ENCODE peak calls at places on chromosomes 12 and 14, in four cellular contexts. H is BJ; P is CD8-positive, alpha-beta T cell; J is H9. V is an unnamed sample.

GRCh38 chr12:113302925-113303640 is 31.8 kb downstream of the SLC8B1 start:
- DNase-seq in J (no peak), H (no peak), P (peak), V (no peak)

GRCh38 chr12:64028541-64028940 is 184.0 kb downstream of the SRGAP1 start:
- DNase-seq in H (no peak), J (no peak), P (no peak), V (no peak)

GRCh38 chr12:27593266-27593665 is 69.3 kb downstream of the PPFIBP1 start:
- DNase-seq in J (no peak), P (no peak), H (no peak), V (no peak)

GRCh38 chr14:23079716-23080115 is 15.2 kb downstream of the ACIN1 start:
- DNase-seq in J (no peak), P (no peak), H (no peak), V (no peak)

GRCh38 chr14:102799684-102800562 is 22.7 kb downstream of the TRAF3 start:
- DNase-seq in H (peak), P (no peak), J (no peak), V (no peak)

GRCh38 chr14:83483063-83483462 is 1949.4 kb upstream of the SEL1L start:
- DNase-seq in P (no peak), H (no peak), J (no peak), V (no peak)

GRCh38 chr14:58637391-58638230 is at the start of gene DACT1:
- DNase-seq in P (no peak), H (no peak), J (peak), V (peak)

GRCh38 chr12:28710882-28711281 is 438.2 kb upstream of the FAR2 start:
- DNase-seq in J (no peak), H (peak), P (no peak), V (no peak)

GRCh38 chr12:46409342-46409741 is 36.8 kb upstream of the SLC38A2 start:
- DNase-seq in P (no peak), H (no peak), J (no peak), V (no peak)

GRCh38 chr14:104099096-104100041 is 13.9 kb downstream of the ASPG start:
- DNase-seq in P (no peak), H (no peak), J (no peak), V (no peak)

GRCh38 chr14:23327947-23328744 is 6.9 kb downstream of the PABPN1 start:
- DNase-seq in P (peak), J (peak), H (no peak), V (peak)

GRCh38 chr12:110234197-110235154 is 46.6 kb upstream of the ATP2A2 start:
- DNase-seq in H (no peak), J (no peak), P (no peak), V (no peak)

GRCh38 chr12:1907652-1908611 is 10.5 kb downstream of the CACNA2D4 start:
- DNase-seq in P (peak), H (no peak), J (peak), V (peak)

GRCh38 chr12:3744216-3744883 is 8.6 kb downstream of the CRACR2A start:
- DNase-seq in P (no peak), J (peak), H (no peak), V (no peak)

GRCh38 chr12:67042697-67043131 is 226.4 kb upstream of the CAND1 start:
- DNase-seq in H (no peak), J (peak), P (no peak), V (no peak)

GRCh38 chr12:94123127-94123526 is 25.2 kb upstream of the PLXNC1 start:
- DNase-seq in P (no peak), J (no peak), H (no peak), V (no peak)

GRCh38 chr12:85138833-85139232 is 102.7 kb downstream of the LRRIQ1 start:
- DNase-seq in P (no peak), H (no peak), J (no peak), V (no peak)

GRCh38 chr12:52053570-52054209 is 2.4 kb downstream of the NR4A1 start:
- DNase-seq in P (no peak), J (no peak), H (no peak), V (no peak)

GRCh38 chr14:91891721-91892220 is 24.4 kb upstream of the TC2N start:
- DNase-seq in H (no peak), P (no peak), J (no peak), V (no peak)

GRCh38 chr14:71029236-71029781 is 122.0 kb downstream of the PCNX1 start:
- DNase-seq in H (no peak), P (no peak), J (no peak), V (no peak)

GRCh38 chr12:40054554-40055226 is 51.2 kb downstream of the SLC2A13 start:
- DNase-seq in H (peak), P (no peak), J (no peak), V (no peak)

GRCh38 chr12:76883151-76883550 is 4.3 kb upstream of the CSRP2 start:
- DNase-seq in J (no peak), P (no peak), H (no peak), V (no peak)

GRCh38 chr14:94027566-94028449 is 1.7 kb downstream of the OTUB2 start:
- DNase-seq in H (no peak), J (no peak), P (no peak), V (no peak)

GRCh38 chr12:50620050-50620974 is 115.5 kb downstream of the DIP2B start:
- DNase-seq in H (peak), P (no peak), J (no peak), V (no peak)

GRCh38 chr12:12167847-12168246 is 97.1 kb downstream of the BCL2L14 start:
- DNase-seq in H (no peak), P (no peak), J (no peak), V (no peak)

GRCh38 chr12:97502600-97502999 is 40.0 kb downstream of the RMST start:
- DNase-seq in P (no peak), H (no peak), J (no peak), V (no peak)

GRCh38 chr14:60482743-60483142 is 3.1 kb downstream of the C14orf39 start:
- DNase-seq in H (no peak), J (no peak), P (no peak), V (no peak)

GRCh38 chr12:104566244-104566993 is 109.7 kb downstream of the CHST11 start:
- DNase-seq in J (no peak), H (no peak), P (no peak), V (no peak)

GRCh38 chr12:27870939-27871338 is 90.9 kb upstream of the MANSC4 start:
- DNase-seq in P (no peak), H (no peak), J (no peak), V (no peak)

GRCh38 chr14:73594491-73594890 is 2.8 kb downstream of the ACOT4 start:
- DNase-seq in P (no peak), H (no peak), J (no peak), V (no peak)

GRCh38 chr14:73589128-73589527 is 2.5 kb upstream of the ACOT4 start:
- DNase-seq in J (no peak), H (no peak), P (no peak), V (no peak)

GRCh38 chr14:73591690-73592448 is at the start of gene ACOT4:
- DNase-seq in J (peak), H (no peak), P (peak), V (peak)
- TF ChIP-seq CTCF in J (peak), H (no peak), P (no peak), V (peak)

DNA sequence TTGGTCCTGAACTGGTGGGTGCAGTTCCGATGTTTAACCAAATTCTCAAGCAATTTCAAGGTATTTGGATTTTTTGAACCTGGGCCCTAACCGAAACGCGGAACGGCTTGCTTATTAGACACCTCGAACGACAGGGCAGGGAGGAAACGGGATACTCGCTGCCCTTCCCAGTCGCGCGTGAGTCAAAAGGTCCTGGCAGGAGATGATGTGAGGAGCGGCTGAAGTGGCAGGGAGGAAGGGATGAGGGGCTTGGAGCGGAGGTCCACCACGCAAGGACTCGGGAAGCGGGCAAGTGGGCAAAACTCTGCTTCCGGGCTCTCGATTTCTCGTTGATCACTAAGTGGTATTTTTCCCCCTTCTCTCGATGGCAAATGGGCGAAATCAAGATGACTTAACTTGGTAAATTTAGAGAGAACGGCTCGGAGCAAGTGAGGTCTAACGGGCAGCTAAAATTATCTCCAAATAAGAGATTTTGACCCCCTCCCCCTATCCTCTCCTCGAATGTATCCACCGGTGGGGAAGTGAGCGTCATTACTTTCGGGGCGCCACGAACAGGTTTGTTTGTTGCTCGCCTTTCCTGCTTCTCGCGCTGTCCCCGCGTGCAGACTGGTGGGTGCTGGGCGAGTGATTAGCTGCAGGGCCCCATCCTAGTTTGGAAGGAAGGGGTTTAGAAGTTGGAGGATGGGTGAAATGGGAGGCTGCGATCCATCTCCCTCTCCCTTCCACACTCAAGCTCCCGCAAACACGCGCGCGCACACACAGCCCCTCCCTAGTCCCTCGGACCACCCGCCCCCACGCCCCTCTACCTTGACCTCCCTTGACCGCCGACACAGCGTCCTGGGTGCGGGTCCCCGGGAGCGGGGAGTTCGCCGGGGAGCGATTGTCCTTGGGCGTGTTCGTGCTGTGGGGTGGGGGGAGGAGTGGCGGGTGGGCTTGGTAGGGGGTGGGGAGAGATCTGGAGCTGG is 987 bp upstream of the NTF3 start:
- DNase-seq in P (no peak), J (no peak), H (no peak), V (no peak)
- TF ChIP-seq CTCF in P (no peak), J (no peak), H (no peak), V (no peak)

GRCh38 chr12:78580296-78580695 is 284.3 kb upstream of the SYT1 start:
- DNase-seq in P (no peak), H (no peak), J (no peak), V (no peak)

GRCh38 chr12:78586790-78587189 is 277.8 kb upstream of the SYT1 start:
- DNase-seq in P (no peak), H (no peak), J (no peak), V (no peak)

GRCh38 chr12:78585132-78585531 is 279.4 kb upstream of the SYT1 start:
- DNase-seq in P (no peak), J (no peak), H (no peak), V (no peak)

GRCh38 chr12:78584695-78585094 is 279.9 kb upstream of the SYT1 start:
- DNase-seq in J (peak), H (no peak), P (no peak), V (no peak)
- TF ChIP-seq CTCF in J (peak), H (peak), P (no peak), V (peak)

DNA sequence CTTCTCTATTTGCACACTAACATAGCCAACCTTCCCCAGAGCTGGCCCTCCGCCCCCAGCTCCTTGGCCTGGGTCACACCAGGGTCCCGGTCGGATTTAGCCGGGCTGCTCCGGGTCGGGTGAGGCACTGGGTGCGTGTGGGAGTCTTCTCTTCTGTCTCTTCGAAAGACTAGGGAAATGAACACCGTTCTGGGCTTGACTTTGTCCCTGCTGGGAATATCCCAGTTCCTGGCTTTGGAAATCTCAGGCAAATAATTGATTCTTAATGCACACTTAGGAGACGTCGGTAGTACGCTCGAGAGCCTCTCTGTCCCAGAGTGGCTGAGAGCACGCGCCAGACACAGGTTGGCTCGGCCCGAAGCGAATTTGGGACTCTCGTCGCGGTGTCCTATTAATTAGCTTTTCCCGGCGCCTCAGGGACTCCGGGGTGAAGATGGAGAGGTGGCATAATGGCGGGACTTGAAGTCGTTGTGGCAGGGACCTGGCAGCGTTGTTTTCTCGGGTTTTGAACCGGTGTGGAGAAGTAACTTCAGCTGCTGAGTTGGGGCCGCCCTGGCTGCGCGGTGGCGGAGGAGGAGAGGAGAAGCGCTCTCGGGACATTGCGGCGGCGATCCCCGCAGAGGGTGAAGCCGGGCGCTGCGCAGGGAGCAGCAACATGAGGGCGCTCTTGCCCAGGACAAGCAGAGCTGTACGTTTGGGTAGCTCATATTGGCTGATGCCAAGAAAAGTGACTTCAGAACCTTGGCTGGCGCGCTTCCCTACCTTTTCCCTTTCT is 7.5 kb downstream of the FOXG1 start:
- DNase-seq in J (peak), P (no peak), H (no peak), V (peak)
- TF ChIP-seq CTCF in J (peak), P (no peak), H (peak), V (peak)

DNA sequence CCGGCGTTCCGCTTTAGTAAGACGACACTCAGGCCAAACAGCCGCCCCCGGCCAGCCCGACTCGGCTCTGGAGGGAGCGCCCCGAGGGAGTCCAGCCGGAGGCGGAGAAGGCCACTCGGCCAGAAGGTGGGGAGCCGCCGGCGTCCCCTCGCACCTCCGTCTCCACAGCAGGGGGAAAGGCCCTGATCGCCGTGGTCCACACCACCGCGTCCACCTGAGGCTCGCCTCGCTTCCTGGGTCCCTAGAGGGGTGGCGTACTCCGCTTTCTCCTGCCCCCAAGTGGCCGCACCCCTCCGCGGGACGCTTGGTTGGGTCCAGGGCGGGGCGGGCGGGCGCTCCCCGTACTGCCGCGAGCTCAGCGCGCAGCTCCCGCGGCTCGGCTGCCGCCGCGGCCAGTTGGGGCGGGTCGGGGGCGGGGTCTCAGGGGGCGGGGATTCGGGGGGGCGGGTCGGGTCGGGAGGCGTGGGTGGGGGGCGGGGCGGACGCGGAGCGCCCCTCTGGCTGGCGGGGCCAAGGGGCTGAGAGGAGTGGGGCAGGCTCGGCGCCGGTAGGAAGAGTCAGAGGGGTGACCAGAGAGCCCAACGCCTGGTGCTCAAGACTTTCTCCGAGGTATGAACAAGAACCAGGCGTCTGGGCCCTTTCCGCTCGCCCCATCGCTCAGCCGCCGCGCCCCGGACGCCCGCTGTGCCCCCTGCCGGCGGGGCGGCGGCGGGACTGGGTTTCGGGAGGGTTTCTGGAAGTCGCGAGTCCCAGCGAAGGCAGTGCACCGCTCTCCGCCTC is at the start of gene FRMD6:
- DNase-seq in H (peak), J (peak), P (peak), V (peak)
- TF ChIP-seq CTCF in H (peak), J (peak), P (peak), V (peak)

V was measured in progenitor cell of endocrine pancreas.